ENCODE peak calls at places on chromosomes 4 and X, in six cellular contexts. T is NCI-H1694 treated with DMSO at 0.1 percent for 48 hours; M is HTR-8/SVneo; L is naive thymus-derived CD8-positive, alpha-beta T cell; J is pulmonary artery endothelial cell; W is RKO. E is an unnamed sample.

GRCh38 chrX:55107911-55108310 is 19.1 kb downstream of the PAGE2 start:
- DNase-seq in T (no peak), M (no peak), L (no peak), J (no peak), W (no peak), E (no peak)

GRCh38 chr4:96164814-96165351 is 325.0 kb downstream of the PDHA2 start:
- DNase-seq in T (no peak), M (peak), L (no peak), J (no peak), W (no peak), E (no peak)

GRCh38 chrX:111098874-111099273 is 2.9 kb downstream of the PAK3 start:
- DNase-seq in T (peak), M (no peak), L (peak), J (no peak), W (no peak), E (peak)

GRCh38 chrX:153638041-153638371 is 9.0 kb upstream of the DUSP9 start:
- DNase-seq in T (no peak), M (no peak), L (no peak), J (no peak), W (no peak), E (no peak)

GRCh38 chr4:5381981-5382441 is 326.3 kb downstream of the EVC2 start:
- DNase-seq in T (no peak), M (peak), L (no peak), J (no peak), W (no peak), E (peak)

GRCh38 chr4:54924891-54925290 is 200.5 kb downstream of the KDR start:
- DNase-seq in T (no peak), M (no peak), L (no peak), J (no peak), W (no peak), E (peak)

GRCh38 chr4:54226399-54227260 is 2.5 kb upstream of the PDGFRA start:
- DNase-seq in T (no peak), M (no peak), L (no peak), J (no peak), W (no peak), E (no peak)

GRCh38 chr4:6887591-6888371 is 21.8 kb upstream of the TBC1D14 start:
- DNase-seq in T (no peak), M (no peak), L (no peak), J (no peak), W (no peak), E (no peak)

GRCh38 chr4:73347497-73347896 is 56.6 kb upstream of the ALB start:
- DNase-seq in T (peak), M (no peak), L (no peak), J (no peak), W (no peak), E (no peak)

GRCh38 chr4:153465145-153465544 is 1.0 kb upstream of the TMEM131L start:
- DNase-seq in T (no peak), M (no peak), L (no peak), J (no peak), W (no peak), E (no peak)

GRCh38 chr4:150699599-150699998 is 117.6 kb downstream of the MAB21L2 start:
- DNase-seq in T (no peak), M (no peak), L (no peak), J (no peak), W (no peak), E (no peak)

GRCh38 chr4:98564847-98565246 is 93.6 kb downstream of the TSPAN5 start:
- DNase-seq in T (no peak), M (no peak), L (no peak), J (no peak), W (no peak), E (no peak)

GRCh38 chrX:6363193-6363592 is 134.5 kb upstream of the NLGN4X start:
- DNase-seq in T (peak), M (no peak), L (no peak), J (no peak), W (no peak), E (no peak)

GRCh38 chrX:88244066-88244465 is 503.0 kb upstream of the CPXCR1 start:
- DNase-seq in T (no peak), M (no peak), L (no peak), J (no peak), W (no peak), E (no peak)

GRCh38 chrX:6383911-6384310 is 151.0 kb downstream of the VCX3A start:
- DNase-seq in T (no peak), M (no peak), L (no peak), J (no peak), W (no peak), E (no peak)

GRCh38 chr4:24488399-24489164 is 95.8 kb downstream of the DHX15 start:
- DNase-seq in T (peak), M (peak), L (no peak), J (peak), W (peak), E (peak)

GRCh38 chrX:150212672-150213480 is 150.2 kb upstream of the MAMLD1 start:
- DNase-seq in T (no peak), M (no peak), L (no peak), J (peak), W (no peak), E (peak)

GRCh38 chrX:11341274-11342256 is 48.4 kb downstream of the AMELX start:
- DNase-seq in T (no peak), M (no peak), L (no peak), J (peak), W (peak), E (peak)

GRCh38 chr4:3827616-3828492 is 61.7 kb downstream of the ADRA2C start:
- DNase-seq in T (peak), M (no peak), L (no peak), J (no peak), W (no peak), E (no peak)

GRCh38 chrX:9456250-9457074 is 8.4 kb upstream of the TBL1X start:
- DNase-seq in T (no peak), M (no peak), L (peak), J (no peak), W (no peak), E (no peak)